ENCODE peak calls at places on chromosomes 5 and 9, in seven cellular contexts. One of them, this sample, is unnamed.

GRCh38 chr9:98796364-98797101 is at the start of gene ANKS6:
- DNase-seq in T-helper 1 cell: peak
- DNase-seq in stimulated activated CD4-positive, alpha-beta T cell treated with anti-CD3 and anti-CD28 coated beads, Interleukin-4, amount 100 ng/mL, for 1 hour: peak
- DNase-seq in KBM-7: peak
- DNase-seq in NCI-H1694: no peak
- DNase-seq in nephron progenitor cell: peak
- DNase-seq in endothelial cell: peak
- DNase-seq in this sample: peak

GRCh38 chr5:89613222-89613956 is 730.4 kb upstream of the MEF2C start:
- DNase-seq in T-helper 1 cell: no peak
- DNase-seq in stimulated activated CD4-positive, alpha-beta T cell treated with anti-CD3 and anti-CD28 coated beads, Interleukin-4, amount 100 ng/mL, for 1 hour: no peak
- DNase-seq in KBM-7: no peak
- DNase-seq in NCI-H1694: no peak
- DNase-seq in nephron progenitor cell: no peak
- DNase-seq in endothelial cell: no peak
- DNase-seq in this sample: no peak

GRCh38 chr5:137997726-137998213 is 35.1 kb downstream of the FAM13B start:
- DNase-seq in T-helper 1 cell: peak
- DNase-seq in stimulated activated CD4-positive, alpha-beta T cell treated with anti-CD3 and anti-CD28 coated beads, Interleukin-4, amount 100 ng/mL, for 1 hour: no peak
- DNase-seq in KBM-7: peak
- DNase-seq in NCI-H1694: no peak
- DNase-seq in nephron progenitor cell: no peak
- DNase-seq in endothelial cell: no peak
- DNase-seq in this sample: no peak

GRCh38 chr5:176822041-176822425 is 11.7 kb downstream of the UNC5A start:
- DNase-seq in T-helper 1 cell: no peak
- DNase-seq in stimulated activated CD4-positive, alpha-beta T cell treated with anti-CD3 and anti-CD28 coated beads, Interleukin-4, amount 100 ng/mL, for 1 hour: no peak
- DNase-seq in KBM-7: no peak
- DNase-seq in NCI-H1694: no peak
- DNase-seq in nephron progenitor cell: no peak
- DNase-seq in endothelial cell: no peak
- DNase-seq in this sample: no peak

GRCh38 chr9:134624119-134624826 is 17.3 kb upstream of the COL5A1 start:
- DNase-seq in T-helper 1 cell: no peak
- DNase-seq in stimulated activated CD4-positive, alpha-beta T cell treated with anti-CD3 and anti-CD28 coated beads, Interleukin-4, amount 100 ng/mL, for 1 hour: no peak
- DNase-seq in KBM-7: no peak
- DNase-seq in NCI-H1694: no peak
- DNase-seq in nephron progenitor cell: no peak
- DNase-seq in endothelial cell: no peak
- DNase-seq in this sample: no peak

GRCh38 chr9:25255216-25255615 is 423.0 kb downstream of the TUSC1 start:
- DNase-seq in T-helper 1 cell: no peak
- DNase-seq in stimulated activated CD4-positive, alpha-beta T cell treated with anti-CD3 and anti-CD28 coated beads, Interleukin-4, amount 100 ng/mL, for 1 hour: no peak
- DNase-seq in KBM-7: no peak
- DNase-seq in NCI-H1694: no peak
- DNase-seq in nephron progenitor cell: no peak
- DNase-seq in endothelial cell: no peak
- DNase-seq in this sample: no peak

GRCh38 chr5:73374520-73375235 is 73.9 kb downstream of the FOXD1 start:
- DNase-seq in T-helper 1 cell: no peak
- DNase-seq in stimulated activated CD4-positive, alpha-beta T cell treated with anti-CD3 and anti-CD28 coated beads, Interleukin-4, amount 100 ng/mL, for 1 hour: no peak
- DNase-seq in KBM-7: no peak
- DNase-seq in NCI-H1694: no peak
- DNase-seq in nephron progenitor cell: no peak
- DNase-seq in endothelial cell: no peak
- DNase-seq in this sample: no peak

GRCh38 chr9:98108540-98109031 is 10.4 kb downstream of the TRIM14 start:
- DNase-seq in T-helper 1 cell: peak
- DNase-seq in stimulated activated CD4-positive, alpha-beta T cell treated with anti-CD3 and anti-CD28 coated beads, Interleukin-4, amount 100 ng/mL, for 1 hour: no peak
- DNase-seq in KBM-7: no peak
- DNase-seq in NCI-H1694: no peak
- DNase-seq in nephron progenitor cell: no peak
- DNase-seq in endothelial cell: no peak
- DNase-seq in this sample: no peak

GRCh38 chr9:92641092-92641809 is 28.7 kb downstream of the IPPK start:
- DNase-seq in T-helper 1 cell: no peak
- DNase-seq in stimulated activated CD4-positive, alpha-beta T cell treated with anti-CD3 and anti-CD28 coated beads, Interleukin-4, amount 100 ng/mL, for 1 hour: no peak
- DNase-seq in KBM-7: no peak
- DNase-seq in NCI-H1694: no peak
- DNase-seq in nephron progenitor cell: no peak
- DNase-seq in endothelial cell: no peak
- DNase-seq in this sample: no peak

GRCh38 chr5:664994-665360 is 28.2 kb downstream of the TPPP start:
- DNase-seq in T-helper 1 cell: no peak
- DNase-seq in stimulated activated CD4-positive, alpha-beta T cell treated with anti-CD3 and anti-CD28 coated beads, Interleukin-4, amount 100 ng/mL, for 1 hour: no peak
- DNase-seq in KBM-7: no peak
- DNase-seq in NCI-H1694: no peak
- DNase-seq in nephron progenitor cell: no peak
- DNase-seq in endothelial cell: no peak
- DNase-seq in this sample: no peak

GRCh38 chr5:151870820-151871219 is 53.8 kb downstream of the GLRA1 start:
- DNase-seq in T-helper 1 cell: no peak
- DNase-seq in stimulated activated CD4-positive, alpha-beta T cell treated with anti-CD3 and anti-CD28 coated beads, Interleukin-4, amount 100 ng/mL, for 1 hour: no peak
- DNase-seq in KBM-7: no peak
- DNase-seq in NCI-H1694: no peak
- DNase-seq in nephron progenitor cell: no peak
- DNase-seq in endothelial cell: no peak
- DNase-seq in this sample: peak

GRCh38 chr5:176579323-176579722 is 30.2 kb downstream of the CDHR2 start:
- DNase-seq in T-helper 1 cell: no peak
- DNase-seq in stimulated activated CD4-positive, alpha-beta T cell treated with anti-CD3 and anti-CD28 coated beads, Interleukin-4, amount 100 ng/mL, for 1 hour: no peak
- DNase-seq in KBM-7: no peak
- DNase-seq in NCI-H1694: no peak
- DNase-seq in nephron progenitor cell: no peak
- DNase-seq in endothelial cell: no peak
- DNase-seq in this sample: no peak

GRCh38 chr5:80754900-80755299 is 100.1 kb upstream of the DHFR start:
- DNase-seq in T-helper 1 cell: peak
- DNase-seq in stimulated activated CD4-positive, alpha-beta T cell treated with anti-CD3 and anti-CD28 coated beads, Interleukin-4, amount 100 ng/mL, for 1 hour: no peak
- DNase-seq in KBM-7: peak
- DNase-seq in NCI-H1694: peak
- DNase-seq in nephron progenitor cell: peak
- DNase-seq in endothelial cell: no peak
- DNase-seq in this sample: no peak

GRCh38 chr5:148740966-148741742 is 85.3 kb upstream of the ADRB2 start:
- DNase-seq in T-helper 1 cell: peak
- DNase-seq in stimulated activated CD4-positive, alpha-beta T cell treated with anti-CD3 and anti-CD28 coated beads, Interleukin-4, amount 100 ng/mL, for 1 hour: no peak
- DNase-seq in KBM-7: peak
- DNase-seq in NCI-H1694: peak
- DNase-seq in nephron progenitor cell: no peak
- DNase-seq in endothelial cell: no peak
- DNase-seq in this sample: no peak

GRCh38 chr5:119288364-119289047 is 67.3 kb upstream of the TNFAIP8 start:
- DNase-seq in T-helper 1 cell: no peak
- DNase-seq in stimulated activated CD4-positive, alpha-beta T cell treated with anti-CD3 and anti-CD28 coated beads, Interleukin-4, amount 100 ng/mL, for 1 hour: no peak
- DNase-seq in KBM-7: no peak
- DNase-seq in NCI-H1694: no peak
- DNase-seq in nephron progenitor cell: no peak
- DNase-seq in endothelial cell: no peak
- DNase-seq in this sample: no peak

GRCh38 chr9:98101868-98102273 is 17.2 kb downstream of the TRIM14 start:
- DNase-seq in T-helper 1 cell: peak
- DNase-seq in stimulated activated CD4-positive, alpha-beta T cell treated with anti-CD3 and anti-CD28 coated beads, Interleukin-4, amount 100 ng/mL, for 1 hour: peak
- DNase-seq in KBM-7: peak
- DNase-seq in NCI-H1694: no peak
- DNase-seq in nephron progenitor cell: no peak
- DNase-seq in endothelial cell: no peak
- DNase-seq in this sample: no peak

GRCh38 chr9:34084562-34084961 is 35.9 kb upstream of the UBAP2 start:
- DNase-seq in T-helper 1 cell: no peak
- DNase-seq in stimulated activated CD4-positive, alpha-beta T cell treated with anti-CD3 and anti-CD28 coated beads, Interleukin-4, amount 100 ng/mL, for 1 hour: no peak
- DNase-seq in KBM-7: no peak
- DNase-seq in NCI-H1694: no peak
- DNase-seq in nephron progenitor cell: no peak
- DNase-seq in endothelial cell: no peak
- DNase-seq in this sample: no peak

GRCh38 chr9:124770359-124771020 is 621 bp downstream of the NR6A1 start:
- DNase-seq in T-helper 1 cell: no peak
- DNase-seq in stimulated activated CD4-positive, alpha-beta T cell treated with anti-CD3 and anti-CD28 coated beads, Interleukin-4, amount 100 ng/mL, for 1 hour: peak
- DNase-seq in KBM-7: peak
- DNase-seq in NCI-H1694: no peak
- DNase-seq in nephron progenitor cell: peak
- DNase-seq in endothelial cell: peak
- DNase-seq in this sample: no peak

GRCh38 chr5:109945097-109945678 is 255.5 kb downstream of the MAN2A1 start:
- DNase-seq in T-helper 1 cell: peak
- DNase-seq in stimulated activated CD4-positive, alpha-beta T cell treated with anti-CD3 and anti-CD28 coated beads, Interleukin-4, amount 100 ng/mL, for 1 hour: no peak
- DNase-seq in KBM-7: no peak
- DNase-seq in NCI-H1694: no peak
- DNase-seq in nephron progenitor cell: no peak
- DNase-seq in endothelial cell: no peak
- DNase-seq in this sample: no peak

GRCh38 chr5:141997358-141998006 is 15.3 kb downstream of the GNPDA1 start:
- DNase-seq in T-helper 1 cell: no peak
- DNase-seq in stimulated activated CD4-positive, alpha-beta T cell treated with anti-CD3 and anti-CD28 coated beads, Interleukin-4, amount 100 ng/mL, for 1 hour: no peak
- DNase-seq in KBM-7: no peak
- DNase-seq in NCI-H1694: no peak
- DNase-seq in nephron progenitor cell: no peak
- DNase-seq in endothelial cell: no peak
- DNase-seq in this sample: no peak

GRCh38 chr9:118538981-118539380 is 830.3 kb downstream of the BRINP1 start:
- DNase-seq in T-helper 1 cell: no peak
- DNase-seq in stimulated activated CD4-positive, alpha-beta T cell treated with anti-CD3 and anti-CD28 coated beads, Interleukin-4, amount 100 ng/mL, for 1 hour: no peak
- DNase-seq in KBM-7: no peak
- DNase-seq in NCI-H1694: no peak
- DNase-seq in nephron progenitor cell: no peak
- DNase-seq in endothelial cell: no peak
- DNase-seq in this sample: no peak

GRCh38 chr9:111237447-111237846 is 92.6 kb downstream of the OR2K2 start:
- DNase-seq in T-helper 1 cell: no peak
- DNase-seq in stimulated activated CD4-positive, alpha-beta T cell treated with anti-CD3 and anti-CD28 coated beads, Interleukin-4, amount 100 ng/mL, for 1 hour: no peak
- DNase-seq in KBM-7: no peak
- DNase-seq in NCI-H1694: no peak
- DNase-seq in nephron progenitor cell: no peak
- DNase-seq in endothelial cell: no peak
- DNase-seq in this sample: no peak

GRCh38 chr5:154993461-154993860 is 20.1 kb upstream of the KIF4B start:
- DNase-seq in T-helper 1 cell: no peak
- DNase-seq in stimulated activated CD4-positive, alpha-beta T cell treated with anti-CD3 and anti-CD28 coated beads, Interleukin-4, amount 100 ng/mL, for 1 hour: no peak
- DNase-seq in KBM-7: no peak
- DNase-seq in NCI-H1694: no peak
- DNase-seq in nephron progenitor cell: no peak
- DNase-seq in endothelial cell: no peak
- DNase-seq in this sample: no peak

This sample was measured in GOT3.